ENCODE peak calls at places on chromosomes 1 and 21, in six cellular contexts. O, E, H, L, T and Y are unnamed samples.

GRCh38 chr1:226779536-226779935 is 40.5 kb upstream of the ITPKB start:
- DNase-seq in E (no peak), T (no peak), O (no peak), L (no peak), H (no peak), Y (no peak)

GRCh38 chr21:39181205-39181818 is 1.9 kb downstream of the PSMG1 start:
- DNase-seq in T (no peak), O (no peak), L (no peak), E (no peak), H (no peak), Y (no peak)

GRCh38 chr1:177632923-177633322 is 336.9 kb downstream of the SEC16B start:
- DNase-seq in T (no peak), O (no peak), E (no peak), L (no peak), H (no peak), Y (no peak)

GRCh38 chr1:172971241-172971640 is 79.5 kb downstream of the TNFSF18 start:
- DNase-seq in E (no peak), T (no peak), H (no peak), O (no peak), L (no peak), Y (no peak)

GRCh38 chr1:18121072-18121820 is 13.6 kb downstream of the IGSF21 start:
- DNase-seq in T (no peak), H (no peak), L (no peak), E (no peak), O (no peak), Y (no peak)

GRCh38 chr21:15809065-15809464 is 79.3 kb downstream of the USP25 start:
- DNase-seq in E (no peak), O (no peak), H (no peak), L (no peak), T (no peak), Y (no peak)

GRCh38 chr1:25743164-25744139 is 56.5 kb upstream of the SELENON start:
- DNase-seq in T (peak), H (no peak), L (peak), O (no peak), E (no peak), Y (no peak)

GRCh38 chr21:16072692-16073091 is 342.9 kb downstream of the USP25 start:
- DNase-seq in O (no peak), L (no peak), T (no peak), H (peak), E (no peak), Y (no peak)

GRCh38 chr1:1031659-1032245 is 11.8 kb downstream of the AGRN start:
- DNase-seq in E (no peak), O (no peak), L (no peak), T (no peak), H (no peak), Y (no peak)

GRCh38 chr1:93124556-93125368 is 45.7 kb downstream of the MTF2 start:
- DNase-seq in E (no peak), T (no peak), O (no peak), H (no peak), L (no peak), Y (no peak)

GRCh38 chr21:44349847-44350772 is 3.3 kb upstream of the TRPM2 start:
- DNase-seq in O (no peak), L (no peak), E (no peak), T (no peak), H (no peak), Y (no peak)